ENCODE peak calls at places on chromosome 11, in five cellular contexts. One of them, this sample, is unnamed.

GRCh38 chr11:2377511-2378443 is 667 bp downstream of the CD81 start:
- DNase-seq in stimulated activated CD8-positive, alpha-beta memory T cell treated with anti-CD3 and anti-CD28 coated beads, Interleukin-7, amount 100 ng/mL, for 1 hour: peak
- DNase-seq in SW480: no peak
- DNase-seq in AG20443: peak
- DNase-seq in activated CD4-positive, alpha-beta T cell treated with anti-CD3 and anti-CD28 coated beads for 48 hours: peak
- DNase-seq in this sample: peak

GRCh38 chr11:58575377-58576020 is at the start of gene LPXN:
- DNase-seq in stimulated activated CD8-positive, alpha-beta memory T cell treated with anti-CD3 and anti-CD28 coated beads, Interleukin-7, amount 100 ng/mL, for 1 hour: peak
- DNase-seq in AG20443: peak
- DNase-seq in activated CD4-positive, alpha-beta T cell treated with anti-CD3 and anti-CD28 coated beads for 48 hours: peak
- DNase-seq in SW480: no peak
- DNase-seq in this sample: no peak

GRCh38 chr11:130180491-130180890 is 20.9 kb downstream of the ST14 start:
- DNase-seq in stimulated activated CD8-positive, alpha-beta memory T cell treated with anti-CD3 and anti-CD28 coated beads, Interleukin-7, amount 100 ng/mL, for 1 hour: no peak
- DNase-seq in SW480: no peak
- DNase-seq in AG20443: peak
- DNase-seq in activated CD4-positive, alpha-beta T cell treated with anti-CD3 and anti-CD28 coated beads for 48 hours: no peak
- DNase-seq in this sample: no peak

GRCh38 chr11:11039249-11039965 is 181.6 kb upstream of the ZBED5 start:
- DNase-seq in SW480: no peak
- DNase-seq in stimulated activated CD8-positive, alpha-beta memory T cell treated with anti-CD3 and anti-CD28 coated beads, Interleukin-7, amount 100 ng/mL, for 1 hour: no peak
- DNase-seq in AG20443: no peak
- DNase-seq in activated CD4-positive, alpha-beta T cell treated with anti-CD3 and anti-CD28 coated beads for 48 hours: no peak
- DNase-seq in this sample: no peak

GRCh38 chr11:67293090-67293489 is 4.0 kb downstream of the ANKRD13D start:
- DNase-seq in SW480: no peak
- DNase-seq in stimulated activated CD8-positive, alpha-beta memory T cell treated with anti-CD3 and anti-CD28 coated beads, Interleukin-7, amount 100 ng/mL, for 1 hour: no peak
- DNase-seq in AG20443: no peak
- DNase-seq in activated CD4-positive, alpha-beta T cell treated with anti-CD3 and anti-CD28 coated beads for 48 hours: no peak
- DNase-seq in this sample: no peak

GRCh38 chr11:762421-763072 is 14.7 kb downstream of the GATD1 start:
- DNase-seq in activated CD4-positive, alpha-beta T cell treated with anti-CD3 and anti-CD28 coated beads for 48 hours: peak
- DNase-seq in AG20443: peak
- DNase-seq in SW480: peak
- DNase-seq in stimulated activated CD8-positive, alpha-beta memory T cell treated with anti-CD3 and anti-CD28 coated beads, Interleukin-7, amount 100 ng/mL, for 1 hour: no peak
- DNase-seq in this sample: no peak

GRCh38 chr11:10379022-10379421 is 74.1 kb downstream of the ADM start:
- DNase-seq in AG20443: peak
- DNase-seq in SW480: no peak
- DNase-seq in activated CD4-positive, alpha-beta T cell treated with anti-CD3 and anti-CD28 coated beads for 48 hours: no peak
- DNase-seq in stimulated activated CD8-positive, alpha-beta memory T cell treated with anti-CD3 and anti-CD28 coated beads, Interleukin-7, amount 100 ng/mL, for 1 hour: no peak
- DNase-seq in this sample: no peak

GRCh38 chr11:117356126-117356761 is 28.6 kb downstream of the CEP164 start:
- DNase-seq in activated CD4-positive, alpha-beta T cell treated with anti-CD3 and anti-CD28 coated beads for 48 hours: no peak
- DNase-seq in stimulated activated CD8-positive, alpha-beta memory T cell treated with anti-CD3 and anti-CD28 coated beads, Interleukin-7, amount 100 ng/mL, for 1 hour: no peak
- DNase-seq in SW480: no peak
- DNase-seq in AG20443: no peak
- DNase-seq in this sample: no peak

GRCh38 chr11:43732225-43732624 is 51.7 kb downstream of the HSD17B12 start:
- DNase-seq in SW480: no peak
- DNase-seq in stimulated activated CD8-positive, alpha-beta memory T cell treated with anti-CD3 and anti-CD28 coated beads, Interleukin-7, amount 100 ng/mL, for 1 hour: no peak
- DNase-seq in AG20443: no peak
- DNase-seq in activated CD4-positive, alpha-beta T cell treated with anti-CD3 and anti-CD28 coated beads for 48 hours: no peak
- DNase-seq in this sample: no peak

GRCh38 chr11:1293619-1294015 is 15.8 kb downstream of the TOLLIP start:
- DNase-seq in stimulated activated CD8-positive, alpha-beta memory T cell treated with anti-CD3 and anti-CD28 coated beads, Interleukin-7, amount 100 ng/mL, for 1 hour: no peak
- DNase-seq in activated CD4-positive, alpha-beta T cell treated with anti-CD3 and anti-CD28 coated beads for 48 hours: peak
- DNase-seq in SW480: peak
- DNase-seq in AG20443: no peak
- DNase-seq in this sample: peak

GRCh38 chr11:46112961-46113617 is 8.2 kb downstream of the PHF21A start:
- DNase-seq in stimulated activated CD8-positive, alpha-beta memory T cell treated with anti-CD3 and anti-CD28 coated beads, Interleukin-7, amount 100 ng/mL, for 1 hour: no peak
- DNase-seq in activated CD4-positive, alpha-beta T cell treated with anti-CD3 and anti-CD28 coated beads for 48 hours: peak
- DNase-seq in SW480: peak
- DNase-seq in AG20443: peak
- DNase-seq in this sample: peak

GRCh38 chr11:128776088-128776433 is 82.2 kb downstream of the FLI1 start:
- DNase-seq in stimulated activated CD8-positive, alpha-beta memory T cell treated with anti-CD3 and anti-CD28 coated beads, Interleukin-7, amount 100 ng/mL, for 1 hour: no peak
- DNase-seq in AG20443: no peak
- DNase-seq in SW480: no peak
- DNase-seq in activated CD4-positive, alpha-beta T cell treated with anti-CD3 and anti-CD28 coated beads for 48 hours: peak
- DNase-seq in this sample: no peak

GRCh38 chr11:69796063-69796462 is 20.9 kb upstream of the FGF4 start:
- DNase-seq in AG20443: no peak
- DNase-seq in stimulated activated CD8-positive, alpha-beta memory T cell treated with anti-CD3 and anti-CD28 coated beads, Interleukin-7, amount 100 ng/mL, for 1 hour: no peak
- DNase-seq in activated CD4-positive, alpha-beta T cell treated with anti-CD3 and anti-CD28 coated beads for 48 hours: no peak
- DNase-seq in SW480: no peak
- DNase-seq in this sample: no peak

GRCh38 chr11:86292912-86293606 is 9.0 kb upstream of the HIKESHI start:
- DNase-seq in SW480: no peak
- DNase-seq in AG20443: no peak
- DNase-seq in stimulated activated CD8-positive, alpha-beta memory T cell treated with anti-CD3 and anti-CD28 coated beads, Interleukin-7, amount 100 ng/mL, for 1 hour: no peak
- DNase-seq in activated CD4-positive, alpha-beta T cell treated with anti-CD3 and anti-CD28 coated beads for 48 hours: peak
- DNase-seq in this sample: no peak

GRCh38 chr11:71488086-71488967 is 35.3 kb downstream of the NADSYN1 start:
- DNase-seq in activated CD4-positive, alpha-beta T cell treated with anti-CD3 and anti-CD28 coated beads for 48 hours: no peak
- DNase-seq in AG20443: no peak
- DNase-seq in SW480: peak
- DNase-seq in stimulated activated CD8-positive, alpha-beta memory T cell treated with anti-CD3 and anti-CD28 coated beads, Interleukin-7, amount 100 ng/mL, for 1 hour: no peak
- DNase-seq in this sample: no peak

GRCh38 chr11:19200410-19201201 is 1.2 kb downstream of the CSRP3 start:
- DNase-seq in activated CD4-positive, alpha-beta T cell treated with anti-CD3 and anti-CD28 coated beads for 48 hours: no peak
- DNase-seq in stimulated activated CD8-positive, alpha-beta memory T cell treated with anti-CD3 and anti-CD28 coated beads, Interleukin-7, amount 100 ng/mL, for 1 hour: no peak
- DNase-seq in AG20443: peak
- DNase-seq in SW480: peak
- DNase-seq in this sample: peak

GRCh38 chr11:128552783-128553661 is 34.3 kb downstream of the ETS1 start:
- DNase-seq in SW480: no peak
- DNase-seq in stimulated activated CD8-positive, alpha-beta memory T cell treated with anti-CD3 and anti-CD28 coated beads, Interleukin-7, amount 100 ng/mL, for 1 hour: no peak
- DNase-seq in activated CD4-positive, alpha-beta T cell treated with anti-CD3 and anti-CD28 coated beads for 48 hours: peak
- DNase-seq in AG20443: peak
- DNase-seq in this sample: peak

GRCh38 chr11:73225001-73225686 is 7.1 kb downstream of the P2RY2 start:
- DNase-seq in stimulated activated CD8-positive, alpha-beta memory T cell treated with anti-CD3 and anti-CD28 coated beads, Interleukin-7, amount 100 ng/mL, for 1 hour: no peak
- DNase-seq in SW480: no peak
- DNase-seq in AG20443: no peak
- DNase-seq in activated CD4-positive, alpha-beta T cell treated with anti-CD3 and anti-CD28 coated beads for 48 hours: no peak
- DNase-seq in this sample: no peak

GRCh38 chr11:27296406-27296994 is 66.5 kb downstream of the CCDC34 start:
- DNase-seq in AG20443: peak
- DNase-seq in SW480: peak
- DNase-seq in activated CD4-positive, alpha-beta T cell treated with anti-CD3 and anti-CD28 coated beads for 48 hours: no peak
- DNase-seq in stimulated activated CD8-positive, alpha-beta memory T cell treated with anti-CD3 and anti-CD28 coated beads, Interleukin-7, amount 100 ng/mL, for 1 hour: no peak
- DNase-seq in this sample: peak

GRCh38 chr11:76212086-76213035 is 6.1 kb upstream of the WNT11 start:
- DNase-seq in SW480: no peak
- DNase-seq in activated CD4-positive, alpha-beta T cell treated with anti-CD3 and anti-CD28 coated beads for 48 hours: no peak
- DNase-seq in AG20443: no peak
- DNase-seq in stimulated activated CD8-positive, alpha-beta memory T cell treated with anti-CD3 and anti-CD28 coated beads, Interleukin-7, amount 100 ng/mL, for 1 hour: no peak
- DNase-seq in this sample: no peak

GRCh38 chr11:106585061-106585460 is 433.2 kb downstream of the GUCY1A2 start:
- DNase-seq in AG20443: peak
- DNase-seq in activated CD4-positive, alpha-beta T cell treated with anti-CD3 and anti-CD28 coated beads for 48 hours: no peak
- DNase-seq in SW480: no peak
- DNase-seq in stimulated activated CD8-positive, alpha-beta memory T cell treated with anti-CD3 and anti-CD28 coated beads, Interleukin-7, amount 100 ng/mL, for 1 hour: no peak
- DNase-seq in this sample: peak

GRCh38 chr11:20616908-20617307 is 17.5 kb downstream of the SLC6A5 start:
- DNase-seq in activated CD4-positive, alpha-beta T cell treated with anti-CD3 and anti-CD28 coated beads for 48 hours: no peak
- DNase-seq in SW480: no peak
- DNase-seq in AG20443: no peak
- DNase-seq in stimulated activated CD8-positive, alpha-beta memory T cell treated with anti-CD3 and anti-CD28 coated beads, Interleukin-7, amount 100 ng/mL, for 1 hour: no peak
- DNase-seq in this sample: no peak

GRCh38 chr11:61829806-61830205 is 1.7 kb downstream of the FADS2 start:
- DNase-seq in SW480: no peak
- DNase-seq in AG20443: no peak
- DNase-seq in stimulated activated CD8-positive, alpha-beta memory T cell treated with anti-CD3 and anti-CD28 coated beads, Interleukin-7, amount 100 ng/mL, for 1 hour: no peak
- DNase-seq in activated CD4-positive, alpha-beta T cell treated with anti-CD3 and anti-CD28 coated beads for 48 hours: no peak
- DNase-seq in this sample: no peak

GRCh38 chr11:115626414-115626813 is 122.2 kb upstream of the CADM1 start:
- DNase-seq in activated CD4-positive, alpha-beta T cell treated with anti-CD3 and anti-CD28 coated beads for 48 hours: no peak
- DNase-seq in stimulated activated CD8-positive, alpha-beta memory T cell treated with anti-CD3 and anti-CD28 coated beads, Interleukin-7, amount 100 ng/mL, for 1 hour: no peak
- DNase-seq in SW480: no peak
- DNase-seq in AG20443: no peak
- DNase-seq in this sample: no peak

GRCh38 chr11:44564198-44564597 is 1.3 kb upstream of the CD82 start:
- DNase-seq in stimulated activated CD8-positive, alpha-beta memory T cell treated with anti-CD3 and anti-CD28 coated beads, Interleukin-7, amount 100 ng/mL, for 1 hour: no peak
- DNase-seq in activated CD4-positive, alpha-beta T cell treated with anti-CD3 and anti-CD28 coated beads for 48 hours: no peak
- DNase-seq in AG20443: no peak
- DNase-seq in SW480: peak
- DNase-seq in this sample: no peak

GRCh38 chr11:3095712-3096361 is 38.6 kb upstream of the CARS1 start:
- DNase-seq in stimulated activated CD8-positive, alpha-beta memory T cell treated with anti-CD3 and anti-CD28 coated beads, Interleukin-7, amount 100 ng/mL, for 1 hour: no peak
- DNase-seq in activated CD4-positive, alpha-beta T cell treated with anti-CD3 and anti-CD28 coated beads for 48 hours: no peak
- DNase-seq in SW480: peak
- DNase-seq in AG20443: peak
- DNase-seq in this sample: peak

GRCh38 chr11:96257972-96258951 is 84.7 kb downstream of the MAML2 start:
- DNase-seq in stimulated activated CD8-positive, alpha-beta memory T cell treated with anti-CD3 and anti-CD28 coated beads, Interleukin-7, amount 100 ng/mL, for 1 hour: no peak
- DNase-seq in activated CD4-positive, alpha-beta T cell treated with anti-CD3 and anti-CD28 coated beads for 48 hours: peak
- DNase-seq in SW480: no peak
- DNase-seq in AG20443: no peak
- DNase-seq in this sample: no peak

GRCh38 chr11:44651535-44652130 is 75.1 kb upstream of the TSPAN18 start:
- DNase-seq in SW480: no peak
- DNase-seq in activated CD4-positive, alpha-beta T cell treated with anti-CD3 and anti-CD28 coated beads for 48 hours: no peak
- DNase-seq in stimulated activated CD8-positive, alpha-beta memory T cell treated with anti-CD3 and anti-CD28 coated beads, Interleukin-7, amount 100 ng/mL, for 1 hour: no peak
- DNase-seq in AG20443: no peak
- DNase-seq in this sample: no peak

GRCh38 chr11:100827934-100828661 is 141.0 kb downstream of the ARHGAP42 start:
- DNase-seq in AG20443: no peak
- DNase-seq in stimulated activated CD8-positive, alpha-beta memory T cell treated with anti-CD3 and anti-CD28 coated beads, Interleukin-7, amount 100 ng/mL, for 1 hour: no peak
- DNase-seq in SW480: peak
- DNase-seq in activated CD4-positive, alpha-beta T cell treated with anti-CD3 and anti-CD28 coated beads for 48 hours: no peak
- DNase-seq in this sample: peak

GRCh38 chr11:124938206-124938765 is 2.4 kb upstream of the HEPACAM start:
- DNase-seq in AG20443: peak
- DNase-seq in stimulated activated CD8-positive, alpha-beta memory T cell treated with anti-CD3 and anti-CD28 coated beads, Interleukin-7, amount 100 ng/mL, for 1 hour: no peak
- DNase-seq in SW480: no peak
- DNase-seq in activated CD4-positive, alpha-beta T cell treated with anti-CD3 and anti-CD28 coated beads for 48 hours: no peak
- DNase-seq in this sample: peak

GRCh38 chr11:105611414-105611813 is 1.5 kb downstream of the GRIA4 start:
- DNase-seq in activated CD4-positive, alpha-beta T cell treated with anti-CD3 and anti-CD28 coated beads for 48 hours: no peak
- DNase-seq in stimulated activated CD8-positive, alpha-beta memory T cell treated with anti-CD3 and anti-CD28 coated beads, Interleukin-7, amount 100 ng/mL, for 1 hour: no peak
- DNase-seq in SW480: no peak
- DNase-seq in AG20443: no peak
- DNase-seq in this sample: no peak

GRCh38 chr11:113647856-113648255 is 58.3 kb downstream of the TMPRSS5 start:
- DNase-seq in activated CD4-positive, alpha-beta T cell treated with anti-CD3 and anti-CD28 coated beads for 48 hours: no peak
- DNase-seq in AG20443: peak
- DNase-seq in SW480: no peak
- DNase-seq in stimulated activated CD8-positive, alpha-beta memory T cell treated with anti-CD3 and anti-CD28 coated beads, Interleukin-7, amount 100 ng/mL, for 1 hour: no peak
- DNase-seq in this sample: no peak

GRCh38 chr11:1763796-1764661 is at the start of gene CTSD:
- DNase-seq in AG20443: peak
- DNase-seq in stimulated activated CD8-positive, alpha-beta memory T cell treated with anti-CD3 and anti-CD28 coated beads, Interleukin-7, amount 100 ng/mL, for 1 hour: peak
- DNase-seq in SW480: peak
- DNase-seq in activated CD4-positive, alpha-beta T cell treated with anti-CD3 and anti-CD28 coated beads for 48 hours: peak
- DNase-seq in this sample: peak

GRCh38 chr11:94553938-94554337 is 10.2 kb downstream of the FUT4 start:
- DNase-seq in AG20443: no peak
- DNase-seq in stimulated activated CD8-positive, alpha-beta memory T cell treated with anti-CD3 and anti-CD28 coated beads, Interleukin-7, amount 100 ng/mL, for 1 hour: no peak
- DNase-seq in SW480: no peak
- DNase-seq in activated CD4-positive, alpha-beta T cell treated with anti-CD3 and anti-CD28 coated beads for 48 hours: no peak
- DNase-seq in this sample: no peak

GRCh38 chr11:120112174-120112796 is 25.6 kb downstream of the TRIM29 start:
- DNase-seq in AG20443: no peak
- DNase-seq in activated CD4-positive, alpha-beta T cell treated with anti-CD3 and anti-CD28 coated beads for 48 hours: no peak
- DNase-seq in stimulated activated CD8-positive, alpha-beta memory T cell treated with anti-CD3 and anti-CD28 coated beads, Interleukin-7, amount 100 ng/mL, for 1 hour: no peak
- DNase-seq in SW480: no peak
- DNase-seq in this sample: peak

GRCh38 chr11:96338910-96339703 is 3.9 kb downstream of the MAML2 start:
- DNase-seq in stimulated activated CD8-positive, alpha-beta memory T cell treated with anti-CD3 and anti-CD28 coated beads, Interleukin-7, amount 100 ng/mL, for 1 hour: no peak
- DNase-seq in AG20443: peak
- DNase-seq in activated CD4-positive, alpha-beta T cell treated with anti-CD3 and anti-CD28 coated beads for 48 hours: peak
- DNase-seq in SW480: no peak
- DNase-seq in this sample: peak

GRCh38 chr11:11672764-11673163 is 51.0 kb upstream of the GALNT18 start:
- DNase-seq in AG20443: no peak
- DNase-seq in stimulated activated CD8-positive, alpha-beta memory T cell treated with anti-CD3 and anti-CD28 coated beads, Interleukin-7, amount 100 ng/mL, for 1 hour: no peak
- DNase-seq in SW480: no peak
- DNase-seq in activated CD4-positive, alpha-beta T cell treated with anti-CD3 and anti-CD28 coated beads for 48 hours: no peak
- DNase-seq in this sample: no peak

GRCh38 chr11:103959279-103959930 is 77.0 kb upstream of the DDI1 start:
- DNase-seq in AG20443: peak
- DNase-seq in stimulated activated CD8-positive, alpha-beta memory T cell treated with anti-CD3 and anti-CD28 coated beads, Interleukin-7, amount 100 ng/mL, for 1 hour: no peak
- DNase-seq in activated CD4-positive, alpha-beta T cell treated with anti-CD3 and anti-CD28 coated beads for 48 hours: no peak
- DNase-seq in SW480: no peak
- DNase-seq in this sample: no peak

GRCh38 chr11:1771700-1772099 is 8.0 kb upstream of the CTSD start:
- DNase-seq in activated CD4-positive, alpha-beta T cell treated with anti-CD3 and anti-CD28 coated beads for 48 hours: no peak
- DNase-seq in SW480: no peak
- DNase-seq in stimulated activated CD8-positive, alpha-beta memory T cell treated with anti-CD3 and anti-CD28 coated beads, Interleukin-7, amount 100 ng/mL, for 1 hour: no peak
- DNase-seq in AG20443: no peak
- DNase-seq in this sample: no peak

This sample was measured in SK-MEL-5.